ENCODE peak calls at places on chromosome 7, in nine cellular contexts. T is HL-60; X is glutamatergic neuron; U is colonic mucosa; R is AG08395; Z is stimulated activated CD8-positive, alpha-beta memory T cell treated with anti-CD3 and anti-CD28 coated beads, Interleukin-4, amount 100 ng/mL, for 1 hour; J is activated CD4-positive, alpha-beta T cell treated with anti-CD3 and anti-CD28 coated beads, Interleukin-2, amount 50 U/mL, for 48 hours; Q is AG08396; K is RWPE1. O is an unnamed sample.

GRCh38 chr7:43878867-43879266 is 9.6 kb upstream of the MRPS24 start:
- DNase-seq in X (no peak), J (no peak), T (no peak), R (peak), Z (no peak), Q (no peak), U (no peak), K (no peak), O (no peak)

GRCh38 chr7:157384301-157384700 is 47.5 kb downstream of the DNAJB6 start:
- DNase-seq in T (no peak), J (no peak), Z (no peak), K (no peak), Q (no peak), U (no peak), R (no peak), X (no peak), O (no peak)

GRCh38 chr7:14850039-14850438 is 52.5 kb downstream of the DGKB start:
- DNase-seq in R (no peak), Q (no peak), T (no peak), K (peak), J (no peak), U (no peak), X (no peak), Z (no peak), O (no peak)

GRCh38 chr7:90720970-90721768 is 125.0 kb downstream of the CDK14 start:
- DNase-seq in K (no peak), Z (no peak), R (peak), T (no peak), X (no peak), J (no peak), U (peak), Q (peak), O (no peak)

GRCh38 chr7:67870396-67870795 is 873.8 kb downstream of the TYW1 start:
- DNase-seq in U (no peak), Q (no peak), K (no peak), X (no peak), J (no peak), R (no peak), T (no peak), Z (no peak), O (no peak)

GRCh38 chr7:114217026-114217425 is 197.6 kb upstream of the FOXP2 start:
- DNase-seq in T (no peak), X (no peak), K (no peak), J (no peak), Q (no peak), U (no peak), R (no peak), Z (no peak), O (no peak)

GRCh38 chr7:39413866-39414668 is 152.1 kb upstream of the YAE1 start:
- DNase-seq in K (peak), J (peak), X (peak), R (peak), T (peak), U (peak), Z (no peak), Q (peak), O (peak)

GRCh38 chr7:28836661-28837060 is 121.5 kb downstream of the TRIL start:
- DNase-seq in X (no peak), J (no peak), R (no peak), K (no peak), Q (no peak), U (no peak), Z (no peak), T (no peak), O (no peak)

O was measured in stimulated activated naive B cell treated with anti-CD40 and anti-IgM and Interleukin-4, amounts not matched to agents 10 μg/mL and 1 μg/mL and 100 μg/mL, for 72 hours.